ENCODE peak calls at places on chromosomes 7 and 10, in five cellular contexts. M is activated CD8-positive, alpha-beta T cell treated with anti-CD3 and anti-CD28 coated beads for 36 hours; A is cardiac muscle cell; U is colonic mucosa; Q is pancreas. X is an unnamed sample.

GRCh38 chr7:87212478-87212877 is 7.1 kb downstream of the TMEM243 start:
- DNase-seq in M (no peak), A (no peak), U (no peak), Q (no peak), X (no peak)

GRCh38 chr7:137898839-137899681 is 52.3 kb upstream of the DGKI start:
- DNase-seq in M (peak), A (peak), U (peak), Q (peak), X (peak)

GRCh38 chr10:22246680-22247391 is 29.0 kb upstream of the EBLN1 start:
- DNase-seq in M (peak), A (peak), U (no peak), Q (no peak), X (no peak)

GRCh38 chr10:98261436-98262277 is 6.3 kb downstream of the LOXL4 start:
- DNase-seq in M (no peak), A (no peak), U (no peak), Q (no peak), X (no peak)

GRCh38 chr10:116665541-116666125 is 44.9 kb downstream of the PNLIPRP2 start:
- DNase-seq in M (no peak), A (peak), U (no peak), Q (peak), X (no peak)

GRCh38 chr10:103709341-103709920 is 145.9 kb downstream of the SH3PXD2A start:
- DNase-seq in M (no peak), A (peak), U (no peak), Q (no peak), X (no peak)

GRCh38 chr7:56474271-56474670 is 358.1 kb upstream of the NUPR2 start:
- DNase-seq in M (no peak), A (no peak), U (no peak), Q (no peak), X (no peak)

GRCh38 chr10:109995178-109995577 is 12.6 kb upstream of the ADD3 start:
- DNase-seq in M (no peak), A (no peak), U (no peak), Q (no peak), X (no peak)

GRCh38 chr10:10092581-10092980 is 925.1 kb upstream of the CELF2 start:
- DNase-seq in M (no peak), A (peak), U (no peak), Q (no peak), X (no peak)

GRCh38 chr10:91211675-91212074 is 8.8 kb upstream of the PCGF5 start:
- DNase-seq in M (no peak), A (no peak), U (no peak), Q (no peak), X (no peak)

GRCh38 chr7:130965515-130965914 is 231.5 kb upstream of the KLF14 start:
- DNase-seq in M (no peak), A (no peak), U (no peak), Q (no peak), X (no peak)

GRCh38 chr10:3981300-3981699 is 196.3 kb upstream of the KLF6 start:
- DNase-seq in M (no peak), A (no peak), U (peak), Q (no peak), X (no peak)

GRCh38 chr10:9294865-9295264 is 1240.4 kb downstream of the GATA3 start:
- DNase-seq in M (peak), A (no peak), U (no peak), Q (no peak), X (no peak)

GRCh38 chr10:97347317-97347716 is 12.8 kb upstream of the FRAT2 start:
- DNase-seq in M (no peak), A (no peak), U (no peak), Q (no peak), X (no peak)

GRCh38 chr7:157525501-157525915 is 188.7 kb downstream of the DNAJB6 start:
- DNase-seq in M (no peak), A (no peak), U (no peak), Q (no peak), X (no peak)

GRCh38 chr7:30315589-30315988 is 31.2 kb downstream of the ZNRF2 start:
- DNase-seq in M (no peak), A (no peak), U (no peak), Q (no peak), X (no peak)

GRCh38 chr7:25727446-25727845 is 424.6 kb upstream of the NFE2L3 start:
- DNase-seq in M (no peak), A (no peak), U (no peak), Q (no peak), X (no peak)

GRCh38 chr10:131899695-131900349 is 986 bp upstream of the PPP2R2D start:
- DNase-seq in M (peak), A (no peak), U (no peak), Q (no peak), X (no peak)

GRCh38 chr10:132152896-132153580 is 33.7 kb upstream of the DPYSL4 start:
- DNase-seq in M (no peak), A (no peak), U (no peak), Q (no peak), X (no peak)

GRCh38 chr7:148058092-148058491 is 532.5 kb upstream of the C7orf33 start:
- DNase-seq in M (no peak), A (no peak), U (no peak), Q (no peak), X (no peak)

GRCh38 chr7:148060724-148061123 is 529.8 kb upstream of the C7orf33 start:
- DNase-seq in M (no peak), A (no peak), U (no peak), Q (no peak), X (peak)

GRCh38 chr7:148058753-148059152 is 531.8 kb upstream of the C7orf33 start:
- DNase-seq in M (no peak), A (no peak), U (no peak), Q (no peak), X (no peak)
- TF ChIP-seq CTCF in M (no peak), A (no peak), U (no peak), Q (no peak), X (no peak)

DNA sequence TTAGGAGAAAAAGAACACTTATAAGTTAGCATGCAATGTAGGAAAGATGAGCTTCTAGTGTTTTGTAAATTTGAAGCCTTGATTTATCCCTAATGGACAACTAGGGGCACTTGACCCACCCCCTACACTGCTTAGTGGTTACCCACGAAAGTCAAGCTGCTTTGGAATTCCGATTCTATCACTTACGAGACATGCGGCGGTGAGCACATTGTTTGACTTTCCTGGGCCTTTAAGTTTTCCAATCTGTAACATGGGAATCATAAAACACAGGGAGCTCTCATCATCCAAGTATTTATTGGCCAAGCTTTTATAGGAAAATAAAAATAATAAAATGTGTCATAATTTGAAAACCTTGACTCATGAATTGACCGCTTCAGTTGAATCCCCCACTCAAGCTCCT is 78.7 kb upstream of the PDK4 start:
- DNase-seq in M (no peak), A (no peak), U (no peak), Q (no peak), X (no peak)
- TF ChIP-seq CTCF in M (no peak), A (no peak), U (no peak), Q (no peak), X (no peak)

GRCh38 chr10:74044419-74044818 is 46.5 kb downstream of the VCL start:
- DNase-seq in M (no peak), A (no peak), U (no peak), Q (no peak), X (no peak)
- TF ChIP-seq CTCF in M (no peak), A (no peak), U (no peak), Q (no peak), X (no peak)

DNA sequence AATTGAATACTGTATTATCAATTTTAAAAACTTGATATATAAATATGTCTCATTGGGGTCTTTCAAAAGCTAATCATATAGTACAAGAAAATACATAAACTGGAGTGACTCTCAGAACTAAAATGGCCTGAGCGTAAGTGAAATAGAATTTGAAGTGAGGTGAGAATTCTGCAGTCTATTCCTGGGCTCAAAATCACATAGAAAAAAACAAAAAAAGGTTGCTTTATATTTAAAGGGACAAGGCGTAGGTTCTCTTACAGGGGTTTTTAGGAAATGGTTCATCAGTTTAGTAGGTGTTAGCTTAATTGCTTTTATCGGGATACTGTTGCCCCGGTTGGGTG is 36.7 kb upstream of the PRSS1 start:
- DNase-seq in M (no peak), A (no peak), U (no peak), Q (no peak), X (no peak)
- TF ChIP-seq CTCF in M (peak), A (no peak), U (no peak), Q (no peak), X (no peak)

GRCh38 chr10:35481421-35481820 is 123.7 kb upstream of the GJD4 start:
- DNase-seq in M (no peak), A (no peak), U (no peak), Q (no peak), X (no peak)

DNA sequence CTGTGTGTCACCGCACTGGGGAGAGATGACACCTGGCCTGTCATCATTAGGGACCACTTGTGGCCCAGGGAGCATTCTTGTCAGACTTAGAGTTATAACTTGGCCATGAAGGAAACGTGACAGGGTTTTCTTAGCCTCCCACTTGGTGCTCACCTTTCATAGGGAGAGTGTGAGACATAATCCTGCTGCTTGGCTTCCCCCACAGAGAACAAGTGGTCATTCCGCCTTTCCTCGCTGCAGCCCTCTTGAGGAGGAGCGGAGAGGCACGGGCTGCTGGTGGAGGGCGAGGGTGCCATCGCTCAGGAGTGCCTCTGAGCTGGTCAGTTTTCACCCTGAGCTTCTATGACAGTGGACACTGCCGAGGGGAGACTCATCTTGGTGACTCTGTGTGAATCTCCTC is 125.0 kb upstream of the GJD4 start:
- DNase-seq in M (no peak), A (no peak), U (no peak), Q (no peak), X (no peak)
- TF ChIP-seq CTCF in M (no peak), A (no peak), U (no peak), Q (no peak), X (no peak)

DNA sequence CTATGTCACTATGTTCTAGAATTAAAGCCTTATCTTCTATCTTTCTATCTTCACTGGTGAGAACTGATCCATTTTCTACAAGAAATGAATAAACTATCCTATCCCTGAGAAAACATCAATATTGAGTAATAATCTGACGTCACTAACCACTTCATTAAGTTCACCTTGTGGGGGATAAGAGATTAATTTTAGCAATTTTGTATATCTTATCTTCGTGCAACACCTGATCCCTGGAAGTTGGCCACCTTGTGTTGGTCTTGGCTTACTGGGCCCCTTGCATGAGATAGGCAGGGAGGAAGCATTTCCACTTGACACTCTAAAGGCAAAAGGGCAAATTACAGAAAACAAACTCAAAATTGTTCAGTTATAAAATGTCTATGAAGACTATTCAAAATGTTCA is 20.1 kb upstream of the OR6B1 start:
- DNase-seq in M (no peak), A (no peak), U (no peak), Q (no peak), X (no peak)
- TF ChIP-seq CTCF in M (no peak), A (no peak), U (no peak), Q (no peak), X (no peak)

X was measured in GM10248.